ENCODE peak calls at places on chromosomes 5 and 9, in seven cellular contexts. U is IMR-90, W is B cell, N is hepatocyte, H is endothelial cell, L is breast epithelium, J is DND-41. Y is an unnamed sample.

GRCh38 chr9:93864029-93864428 is 91.1 kb downstream of the BARX1 start:
- DNase-seq in L (no peak), N (peak), W (no peak), J (no peak), U (no peak), H (no peak), Y (no peak)

GRCh38 chr5:33379757-33380156 is 61.0 kb upstream of the TARS1 start:
- DNase-seq in L (no peak), U (peak), H (peak), N (peak), J (no peak), W (no peak), Y (no peak)

GRCh38 chr9:126015446-126015845 is 268.3 kb downstream of the PBX3 start:
- DNase-seq in L (no peak), U (no peak), H (no peak), N (no peak), J (no peak), W (no peak), Y (no peak)

GRCh38 chr9:77735515-77735914 is 87.4 kb upstream of the GNA14 start:
- DNase-seq in J (no peak), W (no peak), N (no peak), L (no peak), U (peak), H (no peak), Y (no peak)

GRCh38 chr5:143511736-143512135 is 108.2 kb upstream of the NR3C1 start:
- DNase-seq in N (no peak), L (no peak), J (no peak), W (no peak), H (no peak), U (no peak), Y (no peak)

GRCh38 chr5:84487963-84488362 is 103.3 kb upstream of the EDIL3 start:
- DNase-seq in H (no peak), L (no peak), W (no peak), J (no peak), N (peak), U (peak), Y (no peak)

GRCh38 chr5:83777856-83778255 is 57.2 kb upstream of the HAPLN1 start:
- DNase-seq in L (no peak), U (no peak), H (no peak), N (no peak), W (no peak), J (no peak), Y (no peak)

GRCh38 chr5:154618696-154619095 is 136.5 kb upstream of the LARP1 start:
- DNase-seq in J (no peak), H (no peak), U (no peak), W (no peak), L (no peak), N (no peak), Y (no peak)

GRCh38 chr5:80369521-80369920 is 38.3 kb upstream of the ZFYVE16 start:
- DNase-seq in W (no peak), J (no peak), H (no peak), N (no peak), U (no peak), L (no peak), Y (no peak)

DNA sequence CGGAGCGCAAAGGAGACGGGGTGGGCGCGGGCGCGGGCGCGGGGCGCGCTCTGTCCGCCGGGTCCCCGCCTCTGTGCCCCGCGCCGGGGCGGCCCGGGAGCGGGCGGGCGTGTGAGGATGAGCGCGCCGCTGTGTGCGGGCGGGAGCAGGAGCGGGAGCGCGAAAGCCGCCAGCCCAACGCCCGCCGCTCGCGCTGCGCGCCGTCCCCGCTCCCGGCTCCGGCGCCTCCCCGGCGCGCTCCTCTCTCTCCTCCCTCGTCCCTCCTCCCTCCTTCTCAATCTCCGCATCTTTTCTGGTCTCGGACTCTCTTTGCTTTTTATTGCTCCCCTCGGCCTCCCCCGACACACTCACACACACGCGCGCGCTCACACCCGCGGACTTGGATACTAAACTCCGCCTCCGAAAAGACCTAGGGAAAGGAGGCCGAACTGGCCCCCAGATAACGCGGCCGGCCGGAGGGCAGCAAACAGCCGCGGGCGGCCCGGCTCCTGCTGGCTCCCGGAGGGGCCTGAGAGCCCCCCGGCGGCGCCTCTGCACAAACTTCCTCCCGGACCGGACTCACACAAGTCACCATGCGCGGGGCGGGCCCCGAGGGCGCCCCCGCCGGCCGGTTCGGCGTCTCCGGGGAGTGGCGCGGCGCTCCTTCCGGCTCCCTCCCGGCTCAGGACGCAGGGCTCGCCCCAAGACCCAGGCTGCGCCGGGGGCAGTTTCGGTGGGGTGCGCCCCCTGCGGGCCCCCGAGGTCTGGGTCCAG is at the start of gene FIBCD1:
- DNase-seq in H (peak), L (no peak), J (no peak), N (peak), U (peak), W (peak), Y (peak)
- TF ChIP-seq CTCF in H (peak), L (no peak), J (no peak), N (peak), U (peak), W (peak), Y (peak)

DNA sequence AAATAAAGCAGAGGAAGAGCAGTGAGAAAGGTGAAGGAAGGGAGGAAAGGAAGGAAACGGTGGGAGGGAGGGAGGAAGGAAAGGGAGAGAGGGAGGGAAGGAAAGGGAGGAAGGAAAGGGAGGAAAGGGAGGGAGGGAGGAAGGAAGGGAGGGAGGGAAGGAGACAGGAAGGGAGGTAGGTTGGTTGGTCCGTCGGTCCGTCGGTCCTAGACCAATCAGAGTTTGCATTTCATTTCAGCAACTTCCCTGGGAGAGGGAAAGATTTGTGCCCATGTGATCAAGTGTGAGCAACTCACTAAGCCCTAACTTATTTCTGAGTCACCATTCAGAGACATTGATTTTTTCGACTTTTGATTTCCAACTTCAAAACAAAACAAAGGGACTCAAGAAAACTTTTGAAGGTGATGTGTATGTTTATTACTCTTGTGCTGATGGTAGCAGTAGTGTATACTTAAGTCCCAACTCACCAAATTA is 18.8 kb downstream of the NANS start:
- DNase-seq in H (no peak), W (no peak), U (peak), J (no peak), N (no peak), L (no peak), Y (peak)
- TF ChIP-seq CTCF in H (no peak), W (no peak), U (no peak), J (no peak), N (no peak), L (no peak), Y (no peak)

GRCh38 chr5:53476531-53477480 is 3.6 kb upstream of the FST start:
- DNase-seq in L (no peak), U (no peak), N (peak), H (no peak), J (no peak), W (no peak), Y (peak)

GRCh38 chr5:53479045-53479655 is 1.3 kb upstream of the FST start:
- DNase-seq in W (peak), N (peak), L (no peak), J (no peak), U (peak), H (no peak), Y (no peak)

GRCh38 chr5:53480474-53481353 is at the start of gene FST:
- DNase-seq in J (no peak), W (peak), H (peak), L (no peak), U (peak), N (peak), Y (peak)

GRCh38 chr5:53479656-53480473 is 564 bp upstream of the FST start:
- DNase-seq in H (peak), U (peak), J (no peak), W (peak), N (peak), L (no peak), Y (peak)

GRCh38 chr5:53478411-53479044 is 1.9 kb upstream of the FST start:
- DNase-seq in U (peak), W (peak), L (no peak), H (peak), N (peak), J (no peak), Y (peak)
- TF ChIP-seq CTCF in U (peak), W (peak), L (peak), H (peak), N (peak), J (peak), Y (peak)

GRCh38 chr5:77645995-77646639 is 7.6 kb upstream of the OTP start:
- DNase-seq in U (no peak), W (no peak), N (no peak), L (no peak), J (no peak), H (no peak), Y (no peak)

GRCh38 chr5:77642915-77643653 is 4.6 kb upstream of the OTP start:
- DNase-seq in W (no peak), J (no peak), H (peak), U (no peak), N (no peak), L (no peak), Y (no peak)

GRCh38 chr5:77643654-77644404 is 5.3 kb upstream of the OTP start:
- DNase-seq in U (no peak), J (no peak), W (no peak), H (no peak), L (no peak), N (no peak), Y (no peak)

GRCh38 chr5:77644443-77645157 is 6.1 kb upstream of the OTP start:
- DNase-seq in W (peak), L (no peak), H (peak), U (no peak), N (no peak), J (no peak), Y (no peak)

GRCh38 chr5:77645158-77645994 is 6.9 kb upstream of the OTP start:
- DNase-seq in J (no peak), H (peak), U (no peak), N (peak), L (no peak), W (peak), Y (peak)
- TF ChIP-seq CTCF in J (no peak), H (peak), U (peak), N (peak), L (no peak), W (peak), Y (peak)

GRCh38 chr9:79769476-79770275 is 197.9 kb downstream of the TLE4 start:
- DNase-seq in U (peak), J (no peak), W (no peak), N (no peak), L (no peak), H (no peak), Y (no peak)
- TF ChIP-seq CTCF in U (no peak), J (no peak), W (no peak), N (no peak), L (no peak), H (no peak), Y (no peak)